ENCODE peak calls at places on chromosomes 16 and 17, in ten cellular contexts. One of them, this sample, is unnamed.
A peak's percentile ranks its signal among the peaks of the same experiment; 100 is the strongest.

GRCh38 chr16:67150833-67151396 is at the start of gene B3GNT9:
- DNase-seq in RCC 7860: no peak
- DNase-seq in NCI-H1694: peak; percentile 72
- DNase-seq in caudate nucleus: no peak
- DNase-seq in activated CD8-positive, alpha-beta memory T cell treated with anti-CD3 and anti-CD28 coated beads for 1 hour: no peak
- DNase-seq in IMR-90: peak; percentile 66
- DNase-seq in nucleus accumbens: peak; percentile 46
- DNase-seq in HuH-7: no peak
- DNase-seq in Caki2: no peak
- DNase-seq in uterus: peak; percentile 85
- DNase-seq in this sample: peak; percentile 94

GRCh38 chr16:69798466-69798865 is 36.3 kb downstream of the WWP2 start:
- DNase-seq in RCC 7860: no peak
- DNase-seq in uterus: no peak
- DNase-seq in IMR-90: peak; percentile 6
- DNase-seq in nucleus accumbens: no peak
- DNase-seq in activated CD8-positive, alpha-beta memory T cell treated with anti-CD3 and anti-CD28 coated beads for 1 hour: no peak
- DNase-seq in NCI-H1694: no peak
- DNase-seq in Caki2: no peak
- DNase-seq in caudate nucleus: no peak
- DNase-seq in HuH-7: no peak
- DNase-seq in this sample: no peak

GRCh38 chr17:79041041-79041570 is 17.1 kb downstream of the C1QTNF1 start:
- DNase-seq in uterus: no peak
- DNase-seq in Caki2: no peak
- DNase-seq in activated CD8-positive, alpha-beta memory T cell treated with anti-CD3 and anti-CD28 coated beads for 1 hour: no peak
- DNase-seq in RCC 7860: no peak
- DNase-seq in IMR-90: no peak
- DNase-seq in nucleus accumbens: no peak
- DNase-seq in caudate nucleus: no peak
- DNase-seq in HuH-7: no peak
- DNase-seq in NCI-H1694: no peak
- DNase-seq in this sample: no peak

GRCh38 chr17:1762233-1762905 is 509 bp downstream of the SERPINF1 start:
- DNase-seq in caudate nucleus: no peak
- DNase-seq in NCI-H1694: no peak
- DNase-seq in HuH-7: peak; percentile 23
- DNase-seq in nucleus accumbens: no peak
- DNase-seq in Caki2: no peak
- DNase-seq in IMR-90: peak; percentile 39
- DNase-seq in activated CD8-positive, alpha-beta memory T cell treated with anti-CD3 and anti-CD28 coated beads for 1 hour: no peak
- DNase-seq in uterus: peak; percentile 55
- DNase-seq in RCC 7860: no peak
- DNase-seq in this sample: no peak

GRCh38 chr16:56849690-56850680 is 15.0 kb upstream of the SLC12A3 start:
- DNase-seq in caudate nucleus: no peak
- DNase-seq in IMR-90: peak; percentile 38
- DNase-seq in uterus: no peak
- DNase-seq in activated CD8-positive, alpha-beta memory T cell treated with anti-CD3 and anti-CD28 coated beads for 1 hour: no peak
- DNase-seq in HuH-7: no peak
- DNase-seq in RCC 7860: peak; percentile 14
- DNase-seq in nucleus accumbens: no peak
- DNase-seq in NCI-H1694: no peak
- DNase-seq in Caki2: peak; percentile 62
- DNase-seq in this sample: peak; percentile 41

GRCh38 chr16:89095401-89095974 is 1.8 kb downstream of the ACSF3 start:
- DNase-seq in caudate nucleus: no peak
- DNase-seq in Caki2: no peak
- DNase-seq in HuH-7: no peak
- DNase-seq in RCC 7860: no peak
- DNase-seq in uterus: no peak
- DNase-seq in nucleus accumbens: no peak
- DNase-seq in IMR-90: no peak
- DNase-seq in activated CD8-positive, alpha-beta memory T cell treated with anti-CD3 and anti-CD28 coated beads for 1 hour: no peak
- DNase-seq in NCI-H1694: no peak
- DNase-seq in this sample: no peak

GRCh38 chr16:67936876-67937605 is 391 bp upstream of the PSMB10 start:
- DNase-seq in HuH-7: peak; percentile 53
- DNase-seq in IMR-90: no peak
- DNase-seq in caudate nucleus: no peak
- DNase-seq in Caki2: peak; percentile 22
- DNase-seq in nucleus accumbens: no peak
- DNase-seq in activated CD8-positive, alpha-beta memory T cell treated with anti-CD3 and anti-CD28 coated beads for 1 hour: peak; percentile 21
- DNase-seq in uterus: no peak
- DNase-seq in RCC 7860: no peak
- DNase-seq in NCI-H1694: no peak
- DNase-seq in this sample: no peak

GRCh38 chr16:29745126-29745852 is 501 bp downstream of the C16orf54 start:
- DNase-seq in IMR-90: no peak
- DNase-seq in uterus: no peak
- DNase-seq in activated CD8-positive, alpha-beta memory T cell treated with anti-CD3 and anti-CD28 coated beads for 1 hour: no peak
- DNase-seq in NCI-H1694: no peak
- DNase-seq in HuH-7: no peak
- DNase-seq in RCC 7860: no peak
- DNase-seq in nucleus accumbens: no peak
- DNase-seq in Caki2: no peak
- DNase-seq in caudate nucleus: no peak
- DNase-seq in this sample: peak; percentile 68

GRCh38 chr17:67467500-67468481 is 90.7 kb downstream of the PITPNC1 start:
- DNase-seq in IMR-90: no peak
- DNase-seq in nucleus accumbens: no peak
- DNase-seq in uterus: no peak
- DNase-seq in NCI-H1694: peak; percentile 84
- DNase-seq in activated CD8-positive, alpha-beta memory T cell treated with anti-CD3 and anti-CD28 coated beads for 1 hour: no peak
- DNase-seq in HuH-7: no peak
- DNase-seq in Caki2: no peak
- DNase-seq in caudate nucleus: no peak
- DNase-seq in RCC 7860: no peak
- DNase-seq in this sample: no peak

GRCh38 chr17:72726936-72727335 is 365.6 kb downstream of the SLC39A11 start:
- DNase-seq in RCC 7860: peak; percentile 43
- DNase-seq in Caki2: peak; percentile 14
- DNase-seq in activated CD8-positive, alpha-beta memory T cell treated with anti-CD3 and anti-CD28 coated beads for 1 hour: no peak
- DNase-seq in NCI-H1694: no peak
- DNase-seq in HuH-7: no peak
- DNase-seq in IMR-90: peak; percentile 77
- DNase-seq in uterus: no peak
- DNase-seq in nucleus accumbens: no peak
- DNase-seq in caudate nucleus: no peak
- DNase-seq in this sample: no peak

GRCh38 chr16:53614346-53614745 is 89.3 kb downstream of the RPGRIP1L start:
- DNase-seq in caudate nucleus: no peak
- DNase-seq in IMR-90: peak; percentile 6
- DNase-seq in uterus: no peak
- DNase-seq in nucleus accumbens: no peak
- DNase-seq in activated CD8-positive, alpha-beta memory T cell treated with anti-CD3 and anti-CD28 coated beads for 1 hour: no peak
- DNase-seq in RCC 7860: no peak
- DNase-seq in HuH-7: no peak
- DNase-seq in NCI-H1694: no peak
- DNase-seq in Caki2: no peak
- DNase-seq in this sample: no peak

GRCh38 chr17:58330997-58331814 is 2.6 kb upstream of the TSPOAP1 start:
- DNase-seq in HuH-7: no peak
- DNase-seq in IMR-90: no peak
- DNase-seq in RCC 7860: no peak
- DNase-seq in activated CD8-positive, alpha-beta memory T cell treated with anti-CD3 and anti-CD28 coated beads for 1 hour: no peak
- DNase-seq in NCI-H1694: no peak
- DNase-seq in uterus: no peak
- DNase-seq in Caki2: no peak
- DNase-seq in nucleus accumbens: no peak
- DNase-seq in caudate nucleus: no peak
- DNase-seq in this sample: peak; percentile 73

GRCh38 chr16:57383276-57384247 is 11.3 kb downstream of the CX3CL1 start:
- DNase-seq in IMR-90: peak; percentile 36
- DNase-seq in NCI-H1694: no peak
- DNase-seq in Caki2: peak; percentile 72
- DNase-seq in uterus: peak; percentile 49
- DNase-seq in HuH-7: no peak
- DNase-seq in RCC 7860: peak; percentile 29
- DNase-seq in activated CD8-positive, alpha-beta memory T cell treated with anti-CD3 and anti-CD28 coated beads for 1 hour: no peak
- DNase-seq in nucleus accumbens: no peak
- DNase-seq in caudate nucleus: no peak
- DNase-seq in this sample: no peak

GRCh38 chr17:18070861-18071340 is 16.8 kb upstream of the DRG2 start:
- DNase-seq in activated CD8-positive, alpha-beta memory T cell treated with anti-CD3 and anti-CD28 coated beads for 1 hour: no peak
- DNase-seq in uterus: peak; percentile 22
- DNase-seq in nucleus accumbens: no peak
- DNase-seq in NCI-H1694: peak; percentile 84
- DNase-seq in caudate nucleus: no peak
- DNase-seq in HuH-7: no peak
- DNase-seq in Caki2: no peak
- DNase-seq in IMR-90: peak; percentile 61
- DNase-seq in RCC 7860: no peak
- DNase-seq in this sample: no peak

GRCh38 chr17:33730131-33730530 is 437.0 kb upstream of the ASIC2 start:
- DNase-seq in activated CD8-positive, alpha-beta memory T cell treated with anti-CD3 and anti-CD28 coated beads for 1 hour: no peak
- DNase-seq in RCC 7860: no peak
- DNase-seq in Caki2: no peak
- DNase-seq in uterus: no peak
- DNase-seq in NCI-H1694: no peak
- DNase-seq in IMR-90: no peak
- DNase-seq in HuH-7: no peak
- DNase-seq in nucleus accumbens: no peak
- DNase-seq in caudate nucleus: no peak
- DNase-seq in this sample: no peak

GRCh38 chr17:4485676-4486646 is 12.7 kb upstream of the SPNS2 start:
- DNase-seq in IMR-90: no peak
- DNase-seq in RCC 7860: no peak
- DNase-seq in caudate nucleus: no peak
- DNase-seq in NCI-H1694: no peak
- DNase-seq in HuH-7: no peak
- DNase-seq in activated CD8-positive, alpha-beta memory T cell treated with anti-CD3 and anti-CD28 coated beads for 1 hour: peak; percentile 19
- DNase-seq in nucleus accumbens: no peak
- DNase-seq in uterus: no peak
- DNase-seq in Caki2: no peak
- DNase-seq in this sample: peak; percentile 75

GRCh38 chr17:60169921-60170817 is 20.4 kb downstream of the CA4 start:
- DNase-seq in activated CD8-positive, alpha-beta memory T cell treated with anti-CD3 and anti-CD28 coated beads for 1 hour: no peak
- DNase-seq in NCI-H1694: no peak
- DNase-seq in uterus: no peak
- DNase-seq in caudate nucleus: no peak
- DNase-seq in IMR-90: peak; percentile 41
- DNase-seq in nucleus accumbens: no peak
- DNase-seq in HuH-7: no peak
- DNase-seq in RCC 7860: no peak
- DNase-seq in Caki2: no peak
- DNase-seq in this sample: no peak

GRCh38 chr16:87229230-87230192 is 87.7 kb downstream of the C16orf95 start:
- DNase-seq in activated CD8-positive, alpha-beta memory T cell treated with anti-CD3 and anti-CD28 coated beads for 1 hour: no peak
- DNase-seq in caudate nucleus: no peak
- DNase-seq in nucleus accumbens: no peak
- DNase-seq in HuH-7: no peak
- DNase-seq in uterus: no peak
- DNase-seq in RCC 7860: no peak
- DNase-seq in Caki2: no peak
- DNase-seq in NCI-H1694: no peak
- DNase-seq in IMR-90: no peak
- DNase-seq in this sample: no peak

GRCh38 chr17:1153795-1154546 is 25.8 kb downstream of the ABR start:
- DNase-seq in uterus: peak; percentile 92
- DNase-seq in activated CD8-positive, alpha-beta memory T cell treated with anti-CD3 and anti-CD28 coated beads for 1 hour: no peak
- DNase-seq in caudate nucleus: no peak
- DNase-seq in Caki2: no peak
- DNase-seq in NCI-H1694: peak; percentile 66
- DNase-seq in RCC 7860: peak; percentile 9
- DNase-seq in nucleus accumbens: peak; percentile 65
- DNase-seq in HuH-7: peak; percentile 71
- DNase-seq in IMR-90: peak; percentile 67
- DNase-seq in this sample: peak; percentile 84

GRCh38 chr16:68760671-68761275 is 23.7 kb downstream of the CDH1 start:
- DNase-seq in NCI-H1694: no peak
- DNase-seq in RCC 7860: peak; percentile 66
- DNase-seq in caudate nucleus: no peak
- DNase-seq in uterus: no peak
- DNase-seq in nucleus accumbens: peak; percentile 24
- DNase-seq in activated CD8-positive, alpha-beta memory T cell treated with anti-CD3 and anti-CD28 coated beads for 1 hour: no peak
- DNase-seq in HuH-7: no peak
- DNase-seq in IMR-90: peak; percentile 13
- DNase-seq in Caki2: peak; percentile 57
- DNase-seq in this sample: no peak

This sample was measured in kidney.